ENCODE peak calls at places on chromosomes 6 and 20, in seven cellular contexts. Q is HepG2, U is HCT116, G is K562, J is SK-N-SH, C is GM12878, K is H1. B is an unnamed sample.

GRCh38 chr20:63628246-63628975 is 1.5 kb upstream of the GMEB2 start:
- DNase-seq in C (peak), G (peak), Q (peak), J (peak), U (peak), K (no peak), B (peak)

GRCh38 chr6:68572525-68572924 is 62.6 kb upstream of the ADGRB3 start:
- DNase-seq in K (peak), G (peak), U (no peak), C (peak), J (peak), Q (peak), B (peak)

GRCh38 chr20:36836591-36837329 is 39.2 kb upstream of the TLDC2 start:
- DNase-seq in Q (peak), G (peak), J (peak), U (peak), C (no peak), K (peak), B (peak)

GRCh38 chr6:44457606-44458005 is 70.1 kb downstream of the CDC5L start:
- DNase-seq in U (no peak), J (no peak), G (no peak), K (no peak), C (no peak), Q (no peak), B (no peak)

GRCh38 chr6:113381957-113382356 is 475.2 kb upstream of the MARCKS start:
- DNase-seq in Q (no peak), G (no peak), C (peak), K (no peak), J (peak), U (no peak), B (no peak)

GRCh38 chr6:136791296-136792065 is 796 bp downstream of the MAP3K5 start:
- DNase-seq in J (peak), K (no peak), G (peak), C (peak), Q (no peak), U (no peak), B (no peak)

GRCh38 chr6:79045966-79046365 is 32.1 kb downstream of the PHIP start:
- DNase-seq in U (no peak), K (no peak), Q (no peak), G (no peak), J (no peak), C (no peak), B (no peak)

GRCh38 chr6:115570326-115570725 is 490.4 kb downstream of the FRK start:
- DNase-seq in K (no peak), U (no peak), C (no peak), Q (no peak), J (no peak), G (no peak), B (no peak)

GRCh38 chr20:46371656-46372055 is 34.8 kb downstream of the ELMO2 start:
- DNase-seq in K (no peak), J (no peak), U (no peak), C (no peak), Q (no peak), G (no peak), B (no peak)

GRCh38 chr6:144566868-144567615 is 281.9 kb downstream of the UTRN start:
- DNase-seq in K (no peak), G (no peak), C (no peak), J (no peak), U (no peak), Q (no peak), B (no peak)

GRCh38 chr20:6679086-6679485 is 88.4 kb upstream of the BMP2 start:
- DNase-seq in C (no peak), K (no peak), Q (no peak), U (no peak), J (no peak), G (no peak), B (no peak)

GRCh38 chr20:36549942-36550796 is 8.8 kb downstream of the MYL9 start:
- DNase-seq in J (no peak), K (no peak), U (no peak), Q (no peak), G (no peak), C (no peak), B (no peak)

GRCh38 chr6:82076855-82077254 is 170.7 kb downstream of the IBTK start:
- DNase-seq in U (no peak), G (no peak), Q (no peak), C (no peak), K (no peak), J (no peak), B (no peak)

GRCh38 chr6:40754481-40755045 is 167.4 kb upstream of the LRFN2 start:
- DNase-seq in K (peak), J (peak), U (no peak), C (no peak), Q (no peak), G (no peak), B (no peak)

GRCh38 chr6:35583893-35584688 is 71.4 kb upstream of the TULP1 start:
- DNase-seq in U (peak), C (peak), G (peak), K (peak), Q (peak), J (peak), B (peak)

GRCh38 chr6:14292119-14292518 is 174.5 kb downstream of the CD83 start:
- DNase-seq in C (no peak), U (no peak), J (no peak), G (no peak), K (no peak), Q (no peak), B (no peak)

GRCh38 chr20:46348231-46348803 is 40.0 kb upstream of the CDH22 start:
- DNase-seq in U (no peak), K (peak), Q (no peak), J (no peak), G (peak), C (no peak), B (peak)

GRCh38 chr6:138099832-138100231 is 7.4 kb downstream of the PERP start:
- DNase-seq in J (no peak), G (no peak), K (no peak), Q (no peak), U (no peak), C (no peak), B (no peak)

GRCh38 chr6:6781172-6781876 is 192.8 kb downstream of the LY86 start:
- DNase-seq in U (peak), G (no peak), K (no peak), J (no peak), C (no peak), Q (no peak), B (no peak)

GRCh38 chr6:107045733-107046312 is 17.8 kb downstream of the MTRES1 start:
- DNase-seq in U (no peak), K (no peak), Q (no peak), G (no peak), C (no peak), J (peak), B (no peak)

GRCh38 chr20:47133809-47134456 is 222.6 kb downstream of the ZMYND8 start:
- DNase-seq in G (no peak), U (no peak), K (no peak), C (no peak), J (no peak), Q (no peak), B (no peak)

GRCh38 chr6:72219536-72219935 is 333.2 kb downstream of the RIMS1 start:
- DNase-seq in K (no peak), J (no peak), C (no peak), U (no peak), Q (no peak), G (no peak), B (no peak)

GRCh38 chr6:39561536-39562266 is 163.5 kb downstream of the KIF6 start:
- DNase-seq in J (no peak), G (no peak), K (no peak), C (no peak), Q (no peak), U (no peak), B (no peak)

GRCh38 chr20:5100684-5101347 is 18.9 kb downstream of the PCNA start:
- DNase-seq in J (peak), K (peak), G (peak), C (no peak), U (peak), Q (peak), B (peak)

GRCh38 chr20:63735859-63736718 is at the start of gene LIME1:
- DNase-seq in J (peak), K (peak), Q (no peak), U (no peak), G (no peak), C (no peak), B (no peak)

GRCh38 chr6:158655569-158656450 is 6.0 kb downstream of the SYTL3 start:
- DNase-seq in J (no peak), C (no peak), Q (no peak), G (no peak), U (no peak), K (no peak), B (no peak)

GRCh38 chr6:158660331-158660730 is 10.5 kb downstream of the SYTL3 start:
- DNase-seq in J (peak), U (no peak), K (peak), G (peak), Q (no peak), C (no peak), B (no peak)

GRCh38 chr6:158653577-158654354 is 3.9 kb downstream of the SYTL3 start:
- DNase-seq in C (peak), Q (no peak), K (no peak), U (no peak), J (no peak), G (no peak), B (no peak)

GRCh38 chr6:158654498-158654897 is 4.6 kb downstream of the SYTL3 start:
- DNase-seq in C (no peak), J (peak), K (no peak), U (no peak), G (peak), Q (peak), B (no peak)

DNA sequence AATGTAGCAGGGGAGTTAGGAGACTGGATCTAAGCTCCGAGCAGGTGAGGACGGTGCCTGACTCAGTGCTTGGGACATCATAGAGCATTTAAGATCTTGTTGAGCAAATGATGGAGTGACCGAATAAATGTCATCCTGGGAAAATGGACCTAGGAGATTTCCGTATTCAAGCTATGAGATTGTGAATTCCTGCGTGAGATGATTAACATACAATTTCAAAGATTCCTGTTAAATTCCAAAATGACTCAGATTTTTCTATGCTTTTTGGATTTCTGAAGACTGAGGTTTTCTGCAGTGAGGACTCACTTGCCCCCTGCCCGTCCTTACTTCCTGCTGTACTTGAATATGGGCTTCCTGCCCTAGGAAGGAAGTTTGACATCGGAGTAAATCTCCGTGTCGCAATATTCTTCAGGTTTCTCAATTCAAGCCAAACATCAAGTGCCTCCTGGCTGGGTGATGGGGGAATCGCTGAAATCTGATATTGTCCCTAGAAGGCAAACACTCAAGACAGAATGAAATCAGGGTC is 5.2 kb downstream of the SYTL3 start:
- DNase-seq in U (no peak), C (no peak), K (no peak), J (no peak), G (no peak), Q (no peak), B (no peak)
- TF ChIP-seq YY1 in U (no peak), C (no peak), K (no peak), J (no peak), G (no peak), Q (no peak), B (no peak)

GRCh38 chr6:149198265-149198664 is 119.2 kb upstream of the TAB2 start:
- DNase-seq in G (no peak), Q (no peak), J (no peak), U (no peak), K (no peak), C (no peak), B (no peak)

GRCh38 chr6:149200282-149200936 is 117.1 kb upstream of the TAB2 start:
- DNase-seq in Q (no peak), J (no peak), U (no peak), C (no peak), G (no peak), K (no peak), B (no peak)

GRCh38 chr6:149194815-149195558 is 122.5 kb upstream of the TAB2 start:
- DNase-seq in C (no peak), U (no peak), Q (no peak), G (no peak), J (no peak), K (no peak), B (no peak)

GRCh38 chr6:149197482-149197881 is 120.0 kb upstream of the TAB2 start:
- DNase-seq in J (no peak), G (no peak), Q (no peak), U (no peak), C (no peak), K (no peak), B (no peak)

DNA sequence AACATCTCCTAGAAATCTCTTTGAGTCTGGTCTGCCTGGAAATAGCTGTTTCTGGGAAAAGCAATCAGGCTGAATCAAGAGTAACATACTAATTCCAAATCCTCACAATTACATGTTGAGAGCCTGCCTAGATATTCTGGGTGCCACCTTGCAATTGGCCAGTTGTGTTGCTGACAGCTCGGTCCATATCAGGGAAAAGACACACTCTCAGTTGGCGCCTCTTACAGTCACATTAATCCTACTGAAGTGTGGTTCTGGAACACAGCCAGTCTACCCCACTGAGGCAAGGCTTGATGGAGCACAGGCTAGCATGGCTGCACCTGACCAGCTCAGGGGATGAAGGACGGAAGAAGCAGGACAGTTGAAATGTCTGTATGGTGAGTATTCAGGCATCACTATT is 121.4 kb upstream of the TAB2 start:
- DNase-seq in G (no peak), K (no peak), C (no peak), J (no peak), Q (no peak), U (no peak), B (no peak)
- TF ChIP-seq YY1 in G (no peak), K (no peak), C (no peak), J (no peak), Q (no peak), U (no peak), B (no peak)

DNA sequence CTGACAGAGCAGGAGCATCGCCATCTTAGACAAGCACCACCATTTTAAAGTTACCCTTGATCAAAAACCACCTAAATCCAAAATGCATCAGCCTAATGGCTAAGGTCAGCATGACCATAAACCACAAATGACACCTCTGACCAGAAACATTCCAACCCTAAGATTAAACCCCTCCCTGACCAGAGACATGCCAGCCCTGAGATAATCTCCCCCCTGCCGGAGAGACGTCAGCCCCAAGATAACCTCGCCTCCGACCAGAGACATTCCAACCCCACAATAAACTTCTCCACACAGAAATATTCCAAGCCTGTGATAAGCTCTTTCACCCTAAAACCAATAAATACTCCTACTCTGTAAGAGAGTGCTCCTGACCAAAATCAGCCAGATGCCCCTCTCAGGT is 53.5 kb downstream of the PXDC1 start:
- DNase-seq in K (no peak), J (no peak), Q (no peak), C (no peak), G (no peak), U (no peak), B (no peak)
- TF ChIP-seq YY1 in K (no peak), J (no peak), Q (no peak), C (no peak), G (no peak), U (no peak), B (no peak)

GRCh38 chr6:28896505-28897392 is 27.0 kb downstream of the TRIM27 start:
- DNase-seq in K (peak), G (peak), C (no peak), U (peak), J (peak), Q (peak), B (peak)
- TF ChIP-seq YY1 in K (no peak), G (peak), C (peak), U (no peak), J (peak), Q (peak), B (no peak)

GRCh38 chr20:23156170-23156841 is 70.2 kb upstream of the CD93 start:
- DNase-seq in K (peak), G (peak), J (no peak), C (no peak), U (peak), Q (peak), B (no peak)
- TF ChIP-seq YY1 in K (no peak), G (no peak), J (no peak), C (no peak), U (peak), Q (no peak), B (no peak)

DNA sequence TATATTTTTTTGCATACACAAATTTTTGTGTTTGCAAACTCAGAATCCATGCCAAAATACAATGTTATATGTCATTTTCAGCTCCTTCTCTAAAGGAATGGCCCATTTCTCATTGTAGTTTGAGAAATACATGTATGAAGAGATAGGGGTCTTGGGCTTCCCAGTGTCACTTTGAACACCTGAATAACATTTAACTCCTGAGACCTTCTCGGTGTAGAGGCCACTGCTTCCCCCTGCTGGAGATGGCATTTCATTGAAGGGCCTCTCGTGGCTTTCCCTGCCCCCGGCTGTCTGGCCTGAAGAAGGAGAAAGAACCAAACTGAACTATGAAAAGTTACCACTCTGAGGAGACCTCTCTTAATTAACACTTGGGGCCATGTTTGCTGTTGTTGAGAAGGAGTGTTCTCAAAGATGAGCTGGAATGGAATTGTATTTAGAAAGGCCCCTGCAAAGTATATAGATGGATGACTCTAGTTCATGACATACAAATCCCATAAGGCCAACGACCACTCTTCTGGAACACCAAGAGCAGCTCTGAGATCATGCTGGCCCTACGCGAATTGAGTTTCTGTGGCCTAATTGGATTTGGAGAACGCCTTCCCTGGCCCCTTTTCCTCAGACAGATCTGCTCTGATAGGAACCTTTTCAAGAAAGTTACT is 58.8 kb downstream of the VAPB start:
- DNase-seq in C (no peak), Q (peak), K (peak), J (no peak), G (peak), U (peak), B (peak)
- TF ChIP-seq YY1 in C (peak), Q (no peak), K (no peak), J (no peak), G (no peak), U (no peak), B (no peak)

B was measured in NT2/D1.